ENCODE peak calls at places on chromosome 20, in eight cellular contexts. P is RKO; O is activated naive CD4-positive, alpha-beta T cell treated with anti-CD3 and anti-CD28 coated beads, Interleukin-2, amount 10 ng/mL, durations not matched to agents 7 days and 5 days; C is AG04450; K is lower lobe of right lung; N is GM23338; S is stimulated activated effector memory CD8-positive, alpha-beta T cell treated with anti-CD3 and anti-CD28 coated beads, Interleukin-12 subunit alpha, Interleukin-12 subunit beta, amount 100 ng/mL, for 72 hours; A is neural crest cell. R is an unnamed sample.

GRCh38 chr20:10710995-10711775 is 37.4 kb upstream of the JAG1 start:
- DNase-seq in P (no peak), O (no peak), C (no peak), K (no peak), N (no peak), S (no peak), A (no peak), R (no peak)

GRCh38 chr20:35662541-35662940 is 2.2 kb downstream of the CPNE1 start:
- DNase-seq in P (peak), O (no peak), C (no peak), K (no peak), N (no peak), S (no peak), A (no peak), R (no peak)

GRCh38 chr20:59039233-59039632 is 3.4 kb downstream of the PRELID3B start:
- DNase-seq in P (peak), O (no peak), C (no peak), K (no peak), N (no peak), S (no peak), A (no peak), R (no peak)

GRCh38 chr20:62317167-62317655 is 14.4 kb downstream of the ADRM1 start:
- DNase-seq in P (no peak), O (no peak), C (no peak), K (no peak), N (no peak), S (no peak), A (no peak), R (no peak)

GRCh38 chr20:42544926-42545325 is 644.8 kb downstream of the PTPRT start:
- DNase-seq in P (no peak), O (no peak), C (no peak), K (no peak), N (no peak), S (no peak), A (no peak), R (no peak)

GRCh38 chr20:34180460-34181108 is 60.6 kb upstream of the ASIP start:
- DNase-seq in P (no peak), O (no peak), C (no peak), K (no peak), N (peak), S (no peak), A (no peak), R (no peak)

GRCh38 chr20:51385941-51386530 is 156.5 kb downstream of the NFATC2 start:
- DNase-seq in P (peak), O (peak), C (no peak), K (no peak), N (peak), S (peak), A (peak), R (no peak)

GRCh38 chr20:2314759-2315439 is 19.1 kb downstream of the TGM3 start:
- DNase-seq in P (peak), O (no peak), C (no peak), K (no peak), N (no peak), S (no peak), A (no peak), R (no peak)

GRCh38 chr20:9514461-9515210 is at the start of gene LAMP5:
- DNase-seq in P (no peak), O (no peak), C (no peak), K (peak), N (peak), S (no peak), A (peak), R (no peak)

GRCh38 chr20:50385733-50386640 is 124.2 kb upstream of the PTPN1 start:
- DNase-seq in P (no peak), O (peak), C (no peak), K (no peak), N (no peak), S (peak), A (no peak), R (no peak)

GRCh38 chr20:57996936-57997629 is 231.4 kb downstream of the ANKRD60 start:
- DNase-seq in P (no peak), O (no peak), C (no peak), K (no peak), N (no peak), S (no peak), A (no peak), R (no peak)

GRCh38 chr20:61306935-61307475 is 54.9 kb downstream of the CDH4 start:
- DNase-seq in P (no peak), O (no peak), C (no peak), K (no peak), N (peak), S (no peak), A (no peak), R (no peak)

GRCh38 chr20:44309763-44310663 is 989 bp downstream of the FITM2 start:
- DNase-seq in P (peak), O (no peak), C (peak), K (no peak), N (peak), S (peak), A (no peak), R (no peak)

GRCh38 chr20:24502184-24502583 is 32.8 kb downstream of the SYNDIG1 start:
- DNase-seq in P (peak), O (no peak), C (no peak), K (no peak), N (no peak), S (no peak), A (no peak), R (no peak)

GRCh38 chr20:36744764-36745191 is 1.1 kb downstream of the NDRG3 start:
- DNase-seq in P (peak), O (no peak), C (no peak), K (no peak), N (peak), S (no peak), A (no peak), R (no peak)

GRCh38 chr20:44064501-44065400 is 122.2 kb downstream of the JPH2 start:
- DNase-seq in P (no peak), O (no peak), C (no peak), K (no peak), N (no peak), S (peak), A (no peak), R (no peak)

GRCh38 chr20:19661717-19662637 is 96.1 kb upstream of the RIN2 start:
- DNase-seq in P (peak), O (peak), C (peak), K (peak), N (peak), S (peak), A (peak), R (peak)

GRCh38 chr20:33985830-33986229 is 7.9 kb upstream of the RALY start:
- DNase-seq in P (no peak), O (no peak), C (no peak), K (no peak), N (no peak), S (no peak), A (no peak), R (no peak)

GRCh38 chr20:38181207-38181693 is 16.2 kb upstream of the TGM2 start:
- DNase-seq in P (no peak), O (no peak), C (no peak), K (no peak), N (no peak), S (no peak), A (no peak), R (no peak)

GRCh38 chr20:29409833-29410804 is 1847.3 kb upstream of the DEFB115 start:
- DNase-seq in P (no peak), O (no peak), C (no peak), K (no peak), N (no peak), S (no peak), A (no peak), R (no peak)

GRCh38 chr20:47286681-47287080 is 69.8 kb downstream of the ZMYND8 start:
- DNase-seq in P (no peak), O (no peak), C (no peak), K (no peak), N (no peak), S (no peak), A (no peak), R (no peak)

GRCh38 chr20:13289031-13289430 is 68.0 kb downstream of the ISM1 start:
- DNase-seq in P (no peak), O (no peak), C (no peak), K (no peak), N (no peak), S (no peak), A (no peak), R (no peak)

GRCh38 chr20:17287998-17288397 is 61.2 kb downstream of the PCSK2 start:
- DNase-seq in P (no peak), O (no peak), C (no peak), K (no peak), N (no peak), S (no peak), A (no peak), R (no peak)

GRCh38 chr20:56433880-56434255 is 21.8 kb downstream of the CASS4 start:
- DNase-seq in P (no peak), O (no peak), C (peak), K (no peak), N (no peak), S (no peak), A (no peak), R (no peak)

GRCh38 chr20:22227301-22227700 is 357.1 kb downstream of the FOXA2 start:
- DNase-seq in P (peak), O (no peak), C (no peak), K (no peak), N (no peak), S (no peak), A (no peak), R (no peak)

GRCh38 chr20:33649201-33649631 is 12.9 kb upstream of the C20orf144 start:
- DNase-seq in P (no peak), O (peak), C (no peak), K (peak), N (no peak), S (peak), A (no peak), R (no peak)

GRCh38 chr20:47019106-47019824 is 124.6 kb downstream of the EYA2 start:
- DNase-seq in P (no peak), O (no peak), C (peak), K (no peak), N (peak), S (no peak), A (no peak), R (no peak)

GRCh38 chr20:17281478-17281877 is 54.6 kb downstream of the PCSK2 start:
- DNase-seq in P (no peak), O (peak), C (no peak), K (no peak), N (peak), S (no peak), A (peak), R (no peak)

GRCh38 chr20:36320261-36320897 is 14.2 kb downstream of the DLGAP4 start:
- DNase-seq in P (no peak), O (no peak), C (no peak), K (peak), N (no peak), S (no peak), A (no peak), R (no peak)

GRCh38 chr20:19750207-19750606 is 7.9 kb upstream of the RIN2 start:
- DNase-seq in P (no peak), O (no peak), C (no peak), K (no peak), N (no peak), S (no peak), A (no peak), R (no peak)

GRCh38 chr20:61168605-61169004 is 83.5 kb upstream of the CDH4 start:
- DNase-seq in P (no peak), O (no peak), C (no peak), K (no peak), N (no peak), S (no peak), A (no peak), R (no peak)

GRCh38 chr20:61459266-61459665 is 207.2 kb downstream of the CDH4 start:
- DNase-seq in P (no peak), O (no peak), C (no peak), K (no peak), N (no peak), S (no peak), A (no peak), R (no peak)

R was measured in iPS DF 19.7.